ENCODE peak calls at places on chromosomes 6 and 20, in seven cellular contexts. A is fibroblast of lung, J is neural progenitor cell, C is uterus, B is sigmoid colon, M is pancreas, W is MM.1S. Z is an unnamed sample.

GRCh38 chr20:15031546-15032351 is 694.3 kb upstream of the FLRT3 start:
- DNase-seq in A (no peak), J (no peak), C (no peak), B (no peak), M (no peak), W (no peak), Z (no peak)

GRCh38 chr20:37943033-37943432 is 40.1 kb downstream of the VSTM2L start:
- DNase-seq in A (no peak), J (no peak), C (no peak), B (no peak), M (no peak), W (no peak), Z (no peak)

GRCh38 chr20:24746351-24746685 is 202.8 kb upstream of the CST7 start:
- DNase-seq in A (peak), J (no peak), C (no peak), B (no peak), M (peak), W (no peak), Z (no peak)

GRCh38 chr6:79385893-79386292 is 151.3 kb downstream of the LCA5 start:
- DNase-seq in A (peak), J (no peak), C (no peak), B (no peak), M (no peak), W (no peak), Z (peak)

GRCh38 chr6:4521070-4521469 is 255.1 kb upstream of the CDYL start:
- DNase-seq in A (no peak), J (no peak), C (no peak), B (no peak), M (no peak), W (no peak), Z (no peak)

GRCh38 chr6:43276180-43277082 is 21.6 kb upstream of the SLC22A7 start:
- DNase-seq in A (no peak), J (peak), C (no peak), B (no peak), M (no peak), W (no peak), Z (no peak)

GRCh38 chr20:58149412-58150091 is 78.9 kb downstream of the ANKRD60 start:
- DNase-seq in A (no peak), J (no peak), C (no peak), B (no peak), M (peak), W (no peak), Z (no peak)

GRCh38 chr6:160391419-160392116 is 43.4 kb downstream of the SLC22A3 start:
- DNase-seq in A (peak), J (no peak), C (no peak), B (peak), M (no peak), W (no peak), Z (peak)

GRCh38 chr6:147910254-147910653 is 401.8 kb downstream of the SAMD5 start:
- DNase-seq in A (no peak), J (no peak), C (no peak), B (no peak), M (no peak), W (no peak), Z (no peak)

GRCh38 chr6:143196525-143197225 is 136.0 kb downstream of the AIG1 start:
- DNase-seq in A (peak), J (peak), C (no peak), B (no peak), M (no peak), W (no peak), Z (peak)

DNA sequence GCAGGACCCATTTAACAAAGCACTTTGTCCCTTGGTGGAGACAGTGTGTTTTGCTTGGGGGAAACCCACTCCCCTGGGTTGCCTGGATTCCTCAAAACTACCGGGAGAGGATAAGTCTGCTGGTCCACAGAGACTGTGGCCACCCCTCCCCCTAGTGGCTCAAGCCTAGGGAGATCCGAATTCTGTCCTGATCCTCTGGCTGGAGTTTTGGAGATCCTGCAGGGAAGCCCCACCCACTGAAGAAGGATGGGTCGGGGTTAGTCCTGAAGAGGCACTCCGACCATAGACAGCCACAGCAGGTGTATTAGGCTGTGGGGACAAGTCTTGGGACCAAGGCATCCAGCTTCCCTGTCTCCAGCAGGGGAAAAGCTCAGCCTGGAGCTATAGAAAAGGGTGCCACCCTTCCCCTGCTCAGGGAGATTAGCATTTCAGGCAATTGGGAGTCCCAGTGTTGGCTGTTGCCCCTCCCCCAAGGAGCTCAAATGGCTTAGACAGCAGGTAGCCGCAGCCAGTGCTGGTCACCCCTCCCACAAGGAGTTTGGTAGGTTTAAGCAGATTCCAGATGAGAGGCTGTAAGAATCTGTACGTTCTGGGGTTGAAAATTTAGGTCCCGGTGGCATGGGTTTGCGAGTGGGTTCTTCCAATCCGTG is 750.0 kb downstream of the TBC1D32 start:
- DNase-seq in A (no peak), J (peak), C (no peak), B (no peak), M (no peak), W (no peak), Z (no peak)
- TF ChIP-seq CTCF in A (no peak), J (no peak), C (no peak), B (no peak), M (no peak), W (no peak), Z (no peak)

DNA sequence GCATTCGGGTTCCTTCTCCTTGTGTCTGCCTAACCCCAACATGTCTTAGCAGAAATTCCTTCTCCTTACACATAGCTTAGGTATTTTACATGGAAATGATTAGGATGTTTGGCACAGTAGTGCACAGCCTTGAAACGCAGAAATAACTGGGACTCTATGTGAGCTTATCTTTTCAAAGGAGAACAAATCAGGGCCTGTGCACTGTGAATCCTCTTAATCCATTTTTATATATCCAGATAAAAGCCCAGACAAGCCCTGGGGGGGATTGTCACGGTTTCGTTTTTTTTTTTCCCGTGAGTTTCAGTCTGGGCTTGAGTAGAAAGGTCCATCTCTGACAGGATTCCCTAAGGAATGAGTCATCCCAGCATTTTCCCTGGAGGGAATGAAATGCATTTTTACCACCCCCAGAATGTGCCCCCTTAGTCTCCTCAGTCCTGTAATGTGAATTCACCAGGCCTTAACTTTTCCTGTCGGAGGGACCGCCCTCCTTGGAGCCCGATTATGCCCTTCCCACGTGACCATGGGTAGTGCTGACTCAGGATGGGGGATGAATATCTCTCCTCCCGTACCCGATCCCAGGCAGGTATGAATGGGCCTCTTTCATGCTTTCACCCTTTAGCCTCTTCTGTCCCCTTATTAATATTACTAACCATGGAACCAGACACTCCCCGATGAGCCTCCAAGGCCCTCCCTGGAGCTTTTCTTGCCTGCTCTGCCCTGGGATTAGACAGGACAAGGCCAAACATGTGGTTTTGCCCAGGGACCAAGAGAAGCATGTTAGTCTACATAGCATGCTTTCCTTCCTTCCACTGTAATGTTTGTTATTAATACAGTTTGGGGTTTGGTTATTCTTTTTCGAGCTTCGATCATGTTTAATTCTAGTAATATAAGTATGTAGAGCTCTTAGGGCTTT is 23.9 kb upstream of the NAA20 start:
- DNase-seq in A (peak), J (no peak), C (no peak), B (no peak), M (no peak), W (no peak), Z (peak)
- H3K4me3 ChIP-seq in A (peak), J (no peak), C (no peak), B (peak), M (no peak), W (no peak), Z (peak)

DNA sequence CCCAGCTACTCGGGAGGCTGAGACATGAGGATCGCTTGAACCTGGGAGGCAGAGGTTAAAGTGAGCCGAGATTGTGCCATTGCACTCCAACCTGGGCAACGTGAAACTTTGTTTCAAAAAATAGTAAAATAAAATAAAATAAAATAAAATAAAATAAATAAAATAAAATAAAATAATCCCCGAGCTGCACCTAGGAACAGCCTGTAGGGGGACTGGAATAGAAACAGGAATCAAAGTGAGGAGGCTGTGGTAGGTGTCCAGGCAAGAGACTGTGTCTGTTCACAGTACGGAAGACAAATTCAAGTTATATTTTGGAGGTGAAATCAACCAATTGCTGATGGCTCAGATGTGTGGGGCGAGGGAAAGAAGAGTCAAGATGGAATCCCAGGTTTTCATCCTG is 86.2 kb downstream of the KCNB1 start:
- DNase-seq in A (no peak), J (no peak), C (no peak), B (no peak), M (no peak), W (no peak), Z (no peak)
- TF ChIP-seq CTCF in A (no peak), J (peak), C (peak), B (no peak), M (no peak), W (no peak), Z (no peak)

DNA sequence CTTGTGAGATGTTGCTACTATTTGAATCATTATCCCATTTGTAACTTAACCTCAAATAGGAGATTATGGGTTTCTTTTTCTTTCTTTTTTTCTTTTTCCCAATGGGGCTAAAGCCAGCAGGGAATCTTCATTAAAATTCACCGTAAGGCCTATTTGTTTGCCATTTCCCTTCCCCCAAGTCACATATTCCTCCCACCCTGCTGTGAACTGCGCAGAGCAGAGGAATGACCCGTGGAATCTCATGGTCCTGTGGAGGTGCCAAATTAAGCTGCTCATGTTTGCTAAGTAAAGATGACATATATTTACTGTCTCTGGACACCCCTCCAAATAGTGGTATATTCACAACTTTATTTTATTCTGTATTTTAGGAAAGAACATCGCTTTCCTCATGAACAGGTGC is 699.3 kb downstream of the RNF144B start:
- DNase-seq in A (no peak), J (peak), C (no peak), B (no peak), M (no peak), W (no peak), Z (no peak)
- H3K4me3 ChIP-seq in A (no peak), J (no peak), C (no peak), B (no peak), M (no peak), W (no peak), Z (no peak)

GRCh38 chr6:169177516-169178196 is 76.0 kb downstream of the THBS2 start:
- DNase-seq in A (peak), J (no peak), C (no peak), B (no peak), M (no peak), W (no peak), Z (no peak)
- TF ChIP-seq CTCF in A (peak), J (no peak), C (no peak), B (no peak), M (no peak), W (no peak), Z (no peak)

GRCh38 chr6:157984686-157985225 is 3.1 kb downstream of the SYNJ2 start:
- DNase-seq in A (peak), J (no peak), C (no peak), B (peak), M (no peak), W (no peak), Z (no peak)

GRCh38 chr6:157983439-157984119 is 1.9 kb downstream of the SYNJ2 start:
- DNase-seq in A (peak), J (no peak), C (no peak), B (peak), M (no peak), W (no peak), Z (peak)

GRCh38 chr6:157982580-157983438 is 1.1 kb downstream of the SYNJ2 start:
- DNase-seq in A (peak), J (peak), C (no peak), B (peak), M (no peak), W (peak), Z (peak)

GRCh38 chr6:157985378-157986155 is 3.9 kb downstream of the SYNJ2 start:
- DNase-seq in A (no peak), J (no peak), C (peak), B (peak), M (no peak), W (no peak), Z (no peak)

GRCh38 chr6:157984165-157984564 is 2.5 kb downstream of the SYNJ2 start:
- DNase-seq in A (no peak), J (no peak), C (no peak), B (no peak), M (no peak), W (no peak), Z (no peak)
- H3K4me3 ChIP-seq in A (peak), J (no peak), C (no peak), B (no peak), M (no peak), W (no peak), Z (no peak)

Z was measured in fibroblast of villous mesenchyme.